ENCODE peak calls at places on chromosomes 7 and 10, in five cellular contexts. One of them, this sample, is unnamed.

GRCh38 chr7:21911341-21911875 is 34.3 kb downstream of the CDCA7L start:
- DNase-seq in GM12878: no peak
- DNase-seq in H1: no peak
- DNase-seq in SK-N-SH: no peak
- DNase-seq in HepG2: no peak
- DNase-seq in this sample: no peak

GRCh38 chr10:30115391-30116253 is 56.2 kb upstream of the JCAD start:
- DNase-seq in H1: no peak
- DNase-seq in SK-N-SH: no peak
- DNase-seq in HepG2: no peak
- DNase-seq in GM12878: no peak
- DNase-seq in this sample: no peak

GRCh38 chr10:77165445-77166316 is 471.9 kb downstream of the KCNMA1 start:
- DNase-seq in GM12878: peak
- DNase-seq in HepG2: peak
- DNase-seq in H1: peak
- DNase-seq in SK-N-SH: peak
- DNase-seq in this sample: peak

GRCh38 chr10:124719213-124719851 is 24.8 kb downstream of the FAM53B start:
- DNase-seq in H1: no peak
- DNase-seq in SK-N-SH: no peak
- DNase-seq in GM12878: peak
- DNase-seq in HepG2: no peak
- DNase-seq in this sample: no peak

GRCh38 chr10:43689618-43689954 is 40.9 kb upstream of the ZNF32 start:
- DNase-seq in HepG2: no peak
- DNase-seq in H1: no peak
- DNase-seq in SK-N-SH: peak
- DNase-seq in GM12878: no peak
- DNase-seq in this sample: no peak

GRCh38 chr10:22365233-22365632 is 19.9 kb downstream of the SPAG6 start:
- DNase-seq in GM12878: no peak
- DNase-seq in H1: no peak
- DNase-seq in SK-N-SH: no peak
- DNase-seq in HepG2: no peak
- DNase-seq in this sample: no peak

GRCh38 chr10:98611432-98611831 is 164.7 kb upstream of the HPS1 start:
- DNase-seq in GM12878: no peak
- DNase-seq in SK-N-SH: no peak
- DNase-seq in H1: no peak
- DNase-seq in HepG2: no peak
- DNase-seq in this sample: no peak

GRCh38 chr10:84114088-84114667 is 25.1 kb upstream of the GHITM start:
- DNase-seq in SK-N-SH: no peak
- DNase-seq in H1: peak
- DNase-seq in HepG2: peak
- DNase-seq in GM12878: no peak
- DNase-seq in this sample: no peak

GRCh38 chr7:82288769-82289535 is 154.6 kb downstream of the CACNA2D1 start:
- DNase-seq in GM12878: no peak
- DNase-seq in HepG2: no peak
- DNase-seq in SK-N-SH: no peak
- DNase-seq in H1: no peak
- DNase-seq in this sample: no peak

GRCh38 chr10:131818510-131819234 is 82.1 kb upstream of the PPP2R2D start:
- DNase-seq in GM12878: no peak
- DNase-seq in H1: peak
- DNase-seq in SK-N-SH: peak
- DNase-seq in HepG2: no peak
- DNase-seq in this sample: no peak

GRCh38 chr7:2529161-2530075 is 9.8 kb downstream of the LFNG start:
- DNase-seq in GM12878: no peak
- DNase-seq in HepG2: no peak
- DNase-seq in H1: no peak
- DNase-seq in SK-N-SH: no peak
- DNase-seq in this sample: no peak

GRCh38 chr7:33986951-33987948 is 81.9 kb downstream of the BMPER start:
- DNase-seq in HepG2: peak
- DNase-seq in H1: no peak
- DNase-seq in SK-N-SH: no peak
- DNase-seq in GM12878: no peak
- DNase-seq in this sample: peak

GRCh38 chr10:17375936-17376584 is 78.3 kb downstream of the ST8SIA6 start:
- DNase-seq in HepG2: peak
- DNase-seq in H1: peak
- DNase-seq in SK-N-SH: peak
- DNase-seq in GM12878: no peak
- DNase-seq in this sample: no peak

DNA sequence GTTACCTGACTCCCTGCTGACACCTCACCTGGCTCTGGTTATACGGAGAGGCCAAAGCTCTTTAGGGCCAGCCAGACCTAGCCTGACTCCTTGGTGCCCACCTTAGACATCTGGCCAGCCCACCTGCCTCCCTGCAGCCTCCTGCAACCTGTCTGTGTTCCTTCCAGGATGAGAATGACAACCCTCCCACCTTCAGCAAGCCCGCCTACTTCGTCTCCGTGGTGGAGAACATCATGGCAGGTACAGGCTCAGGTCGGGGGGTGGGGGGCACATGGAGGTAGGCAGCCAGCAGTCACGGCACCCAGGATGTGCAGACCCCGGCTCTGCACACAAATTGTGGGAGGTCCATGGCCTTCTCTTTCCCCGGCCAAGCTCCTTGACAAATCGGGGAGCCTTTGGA is 32.1 kb downstream of the C10orf105 start:
- DNase-seq in SK-N-SH: no peak
- DNase-seq in H1: no peak
- DNase-seq in GM12878: no peak
- DNase-seq in HepG2: no peak
- DNase-seq in this sample: no peak
- TF ChIP-seq JUND in SK-N-SH: no peak
- TF ChIP-seq JUND in H1: no peak
- TF ChIP-seq JUND in GM12878: no peak
- TF ChIP-seq JUND in HepG2: no peak
- TF ChIP-seq JUND in this sample: no peak

GRCh38 chr7:134317434-134317833 is 704 bp upstream of the SLC35B4 start:
- DNase-seq in SK-N-SH: peak
- DNase-seq in GM12878: no peak
- DNase-seq in H1: no peak
- DNase-seq in HepG2: no peak
- DNase-seq in this sample: no peak
- H3K4me3 ChIP-seq in SK-N-SH: peak
- H3K4me3 ChIP-seq in GM12878: no peak
- H3K4me3 ChIP-seq in H1: no peak
- H3K4me3 ChIP-seq in HepG2: peak
- H3K4me3 ChIP-seq in this sample: peak

DNA sequence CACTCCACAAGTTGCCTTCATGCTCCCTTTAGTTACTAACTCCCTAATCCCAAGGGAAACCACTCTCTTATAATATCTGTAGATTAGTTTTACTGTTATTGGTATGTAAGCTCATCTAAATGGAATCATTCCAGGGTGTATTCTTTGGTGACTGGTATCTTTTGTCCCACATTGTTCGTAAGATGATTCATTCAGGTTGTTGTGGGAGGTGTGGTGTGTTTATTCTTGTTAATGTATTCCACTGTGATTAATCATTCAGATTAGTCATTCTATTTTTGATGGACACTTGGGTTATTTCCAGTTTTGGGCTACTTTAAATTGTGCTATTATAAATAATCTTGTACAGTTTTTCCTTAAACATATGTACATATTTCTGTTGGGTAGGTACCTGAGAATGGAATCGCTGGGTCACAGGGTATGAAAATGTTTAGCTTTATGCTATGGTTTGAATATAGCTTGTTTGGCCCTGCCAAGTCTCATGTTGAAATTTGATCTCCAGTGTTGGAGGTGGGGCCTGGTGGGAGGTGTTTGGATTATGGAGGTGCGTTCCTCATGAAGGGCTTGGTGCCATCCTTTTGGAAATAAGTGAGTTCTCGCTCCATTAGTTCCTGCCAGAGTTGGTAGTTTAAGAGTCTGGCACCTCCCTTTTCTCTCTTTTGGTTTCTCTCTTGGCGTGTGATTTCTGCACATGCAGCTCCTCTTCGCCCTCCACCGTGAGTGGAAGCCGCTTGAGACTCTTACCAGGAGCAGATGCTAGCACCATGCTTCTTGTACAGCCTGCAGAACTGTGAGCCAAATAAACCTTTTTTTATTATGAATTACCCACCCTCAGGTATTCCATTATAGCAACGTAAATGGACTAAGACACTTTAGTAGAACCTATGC is 13.8 kb downstream of the BTRC start:
- DNase-seq in HepG2: no peak
- DNase-seq in GM12878: no peak
- DNase-seq in H1: no peak
- DNase-seq in SK-N-SH: no peak
- DNase-seq in this sample: peak
- TF ChIP-seq JUND in HepG2: no peak
- TF ChIP-seq JUND in GM12878: no peak
- TF ChIP-seq JUND in H1: no peak
- TF ChIP-seq JUND in SK-N-SH: peak
- TF ChIP-seq JUND in this sample: peak

GRCh38 chr7:155203059-155203881 is 94.4 kb upstream of the INSIG1 start:
- DNase-seq in HepG2: no peak
- DNase-seq in H1: no peak
- DNase-seq in GM12878: no peak
- DNase-seq in SK-N-SH: no peak
- DNase-seq in this sample: no peak

GRCh38 chr7:155206286-155207020 is 91.2 kb upstream of the INSIG1 start:
- DNase-seq in H1: no peak
- DNase-seq in SK-N-SH: no peak
- DNase-seq in HepG2: no peak
- DNase-seq in GM12878: peak
- DNase-seq in this sample: no peak

GRCh38 chr7:155205368-155206285 is 92.1 kb upstream of the INSIG1 start:
- DNase-seq in H1: peak
- DNase-seq in HepG2: no peak
- DNase-seq in GM12878: peak
- DNase-seq in SK-N-SH: peak
- DNase-seq in this sample: peak

GRCh38 chr7:155203882-155204691 is 93.6 kb upstream of the INSIG1 start:
- DNase-seq in HepG2: no peak
- DNase-seq in SK-N-SH: no peak
- DNase-seq in H1: no peak
- DNase-seq in GM12878: no peak
- DNase-seq in this sample: no peak

DNA sequence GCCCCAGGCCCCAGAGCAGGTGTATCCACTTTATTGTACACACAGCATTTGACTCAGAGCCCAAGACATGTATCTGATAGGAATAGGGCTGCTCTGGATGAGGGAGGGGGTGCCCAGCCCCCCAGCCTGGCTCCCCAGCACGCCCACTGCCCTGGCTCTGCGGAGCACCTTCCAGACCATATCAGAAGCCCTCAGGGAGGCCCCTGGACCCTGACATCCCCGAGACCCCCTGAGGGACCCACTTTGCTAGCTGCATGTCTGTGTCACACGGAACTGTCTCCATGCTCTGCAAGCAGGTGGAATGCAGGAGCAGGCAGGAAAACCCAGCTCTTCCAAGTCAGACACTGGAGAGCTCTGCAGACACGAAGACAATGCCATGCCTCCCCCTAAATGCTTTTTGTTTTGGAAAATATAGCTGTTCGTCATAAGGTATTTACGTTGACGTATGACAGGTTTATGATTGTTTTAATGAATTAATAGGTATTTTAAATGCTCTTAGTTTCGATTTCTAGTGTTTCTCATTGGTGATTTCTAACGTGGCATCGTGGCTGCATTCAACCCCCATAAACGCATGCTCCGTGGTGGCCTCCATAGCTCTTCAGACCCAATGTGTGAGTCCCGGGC is 92.8 kb upstream of the INSIG1 start:
- DNase-seq in GM12878: no peak
- DNase-seq in H1: no peak
- DNase-seq in HepG2: no peak
- DNase-seq in SK-N-SH: no peak
- DNase-seq in this sample: no peak
- H3K4me3 ChIP-seq in GM12878: no peak
- H3K4me3 ChIP-seq in H1: no peak
- H3K4me3 ChIP-seq in HepG2: no peak
- H3K4me3 ChIP-seq in SK-N-SH: no peak
- H3K4me3 ChIP-seq in this sample: peak

This sample was measured in HCT116.